ENCODE peak calls at places on chromosomes 1 and 21, in five cellular contexts. S is NCI-H1092 treated with DMSO at 0.1 percent for 48 hours; F is activated naive CD4-positive, alpha-beta T cell treated with anti-CD3 and anti-CD28 coated beads, Interleukin-2, amount 10 ng/mL, durations not matched to agents 7 days and 5 days; U is GM06990; E is NCI-H2081. N is an unnamed sample.

GRCh38 chr1:20891091-20891490 is 104.0 kb upstream of the HP1BP3 start:
- DNase-seq in S (no peak), F (no peak), U (no peak), E (no peak), N (no peak)

GRCh38 chr1:40232444-40232843 is 15.3 kb upstream of the TMCO2 start:
- DNase-seq in S (no peak), F (peak; percentile 91), U (peak; percentile 74), E (no peak), N (peak; percentile 66)

GRCh38 chr1:200684015-200684414 is 14.3 kb upstream of the DDX59 start:
- DNase-seq in S (no peak), F (no peak), U (no peak), E (no peak), N (no peak)

GRCh38 chr1:244063498-244063897 is 12.4 kb downstream of the ZBTB18 start:
- DNase-seq in S (no peak), F (no peak), U (no peak), E (no peak), N (no peak)

GRCh38 chr1:162035241-162035640 is 11.6 kb upstream of the OLFML2B start:
- DNase-seq in S (no peak), F (no peak), U (no peak), E (peak; percentile 13), N (no peak)

GRCh38 chr1:89822109-89822962 is 1.5 kb downstream of the LRRC8D start:
- DNase-seq in S (no peak), F (no peak), U (no peak), E (no peak), N (no peak)

GRCh38 chr1:165668184-165668583 is 30.2 kb downstream of the ALDH9A1 start:
- DNase-seq in S (no peak), F (no peak), U (no peak), E (no peak), N (no peak)

GRCh38 chr21:35987475-35987874 is 72.9 kb downstream of the SETD4 start:
- DNase-seq in S (no peak), F (no peak), U (no peak), E (no peak), N (no peak)

GRCh38 chr1:161885013-161885412 is 118.9 kb downstream of the ATF6 start:
- DNase-seq in S (peak; percentile 37), F (no peak), U (no peak), E (no peak), N (no peak)